ENCODE peak calls at places on chromosomes 12 and 14, in seven cellular contexts. One of them, this sample, is unnamed.

GRCh38 chr12:63918788-63919300 is 74.3 kb downstream of the SRGAP1 start:
- DNase-seq in kidney glomerular epithelial cell: peak; percentile 80
- DNase-seq in amniotic stem cell: peak; percentile 55
- DNase-seq in hepatic stellate cell: peak; percentile 61
- DNase-seq in stimulated activated naive CD8-positive, alpha-beta T cell treated with anti-CD3 and anti-CD28 coated beads, Interleukin-15, Interleukin-2, amounts not matched to agents 100 U/mL and 50 U/mL, for 24 hours: no peak
- DNase-seq in NCI-H146: no peak
- DNase-seq in neural progenitor cell: no peak
- DNase-seq in this sample: peak; percentile 98

GRCh38 chr14:54568821-54569591 is 2.1 kb downstream of the SAMD4A start:
- DNase-seq in kidney glomerular epithelial cell: no peak
- DNase-seq in amniotic stem cell: no peak
- DNase-seq in hepatic stellate cell: peak; percentile 40
- DNase-seq in stimulated activated naive CD8-positive, alpha-beta T cell treated with anti-CD3 and anti-CD28 coated beads, Interleukin-15, Interleukin-2, amounts not matched to agents 100 U/mL and 50 U/mL, for 24 hours: no peak
- DNase-seq in NCI-H146: no peak
- DNase-seq in neural progenitor cell: peak; percentile 26
- DNase-seq in this sample: peak; percentile 52

GRCh38 chr12:91215940-91216454 is 33.4 kb upstream of the DCN start:
- DNase-seq in kidney glomerular epithelial cell: peak; percentile 99
- DNase-seq in amniotic stem cell: no peak
- DNase-seq in hepatic stellate cell: peak; percentile 13
- DNase-seq in stimulated activated naive CD8-positive, alpha-beta T cell treated with anti-CD3 and anti-CD28 coated beads, Interleukin-15, Interleukin-2, amounts not matched to agents 100 U/mL and 50 U/mL, for 24 hours: no peak
- DNase-seq in NCI-H146: no peak
- DNase-seq in neural progenitor cell: no peak
- DNase-seq in this sample: no peak

GRCh38 chr12:124954771-124955170 is 34.2 kb downstream of the DHX37 start:
- DNase-seq in kidney glomerular epithelial cell: no peak
- DNase-seq in amniotic stem cell: no peak
- DNase-seq in hepatic stellate cell: no peak
- DNase-seq in stimulated activated naive CD8-positive, alpha-beta T cell treated with anti-CD3 and anti-CD28 coated beads, Interleukin-15, Interleukin-2, amounts not matched to agents 100 U/mL and 50 U/mL, for 24 hours: no peak
- DNase-seq in NCI-H146: no peak
- DNase-seq in neural progenitor cell: no peak
- DNase-seq in this sample: no peak

GRCh38 chr12:119020377-119021360 is 39.3 kb downstream of the SRRM4 start:
- DNase-seq in kidney glomerular epithelial cell: no peak
- DNase-seq in amniotic stem cell: no peak
- DNase-seq in hepatic stellate cell: no peak
- DNase-seq in stimulated activated naive CD8-positive, alpha-beta T cell treated with anti-CD3 and anti-CD28 coated beads, Interleukin-15, Interleukin-2, amounts not matched to agents 100 U/mL and 50 U/mL, for 24 hours: peak; percentile 22
- DNase-seq in NCI-H146: peak; percentile 6
- DNase-seq in neural progenitor cell: peak; percentile 88
- DNase-seq in this sample: no peak

GRCh38 chr14:55731881-55732498 is 152.0 kb downstream of the KTN1 start:
- DNase-seq in kidney glomerular epithelial cell: no peak
- DNase-seq in amniotic stem cell: no peak
- DNase-seq in hepatic stellate cell: no peak
- DNase-seq in stimulated activated naive CD8-positive, alpha-beta T cell treated with anti-CD3 and anti-CD28 coated beads, Interleukin-15, Interleukin-2, amounts not matched to agents 100 U/mL and 50 U/mL, for 24 hours: peak; percentile 59
- DNase-seq in NCI-H146: peak; percentile 40
- DNase-seq in neural progenitor cell: peak; percentile 48
- DNase-seq in this sample: no peak

GRCh38 chr14:87133073-87133815 is 859.7 kb downstream of the GALC start:
- DNase-seq in kidney glomerular epithelial cell: peak; percentile 87
- DNase-seq in amniotic stem cell: no peak
- DNase-seq in hepatic stellate cell: no peak
- DNase-seq in stimulated activated naive CD8-positive, alpha-beta T cell treated with anti-CD3 and anti-CD28 coated beads, Interleukin-15, Interleukin-2, amounts not matched to agents 100 U/mL and 50 U/mL, for 24 hours: no peak
- DNase-seq in NCI-H146: peak; percentile 7
- DNase-seq in neural progenitor cell: no peak
- DNase-seq in this sample: no peak

GRCh38 chr14:74973003-74973614 is 17.7 kb upstream of the PGF start:
- DNase-seq in kidney glomerular epithelial cell: no peak
- DNase-seq in amniotic stem cell: no peak
- DNase-seq in hepatic stellate cell: peak; percentile 59
- DNase-seq in stimulated activated naive CD8-positive, alpha-beta T cell treated with anti-CD3 and anti-CD28 coated beads, Interleukin-15, Interleukin-2, amounts not matched to agents 100 U/mL and 50 U/mL, for 24 hours: peak; percentile 45
- DNase-seq in NCI-H146: peak; percentile 25
- DNase-seq in neural progenitor cell: no peak
- DNase-seq in this sample: no peak

GRCh38 chr14:95319312-95320075 is at the start of gene CLMN:
- DNase-seq in kidney glomerular epithelial cell: no peak
- DNase-seq in amniotic stem cell: no peak
- DNase-seq in hepatic stellate cell: peak; percentile 24
- DNase-seq in stimulated activated naive CD8-positive, alpha-beta T cell treated with anti-CD3 and anti-CD28 coated beads, Interleukin-15, Interleukin-2, amounts not matched to agents 100 U/mL and 50 U/mL, for 24 hours: peak; percentile 28
- DNase-seq in NCI-H146: peak; percentile 52
- DNase-seq in neural progenitor cell: peak; percentile 85
- DNase-seq in this sample: peak; percentile 48

GRCh38 chr14:68781161-68782021 is 11.5 kb downstream of the ZFP36L1 start:
- DNase-seq in kidney glomerular epithelial cell: no peak
- DNase-seq in amniotic stem cell: no peak
- DNase-seq in hepatic stellate cell: no peak
- DNase-seq in stimulated activated naive CD8-positive, alpha-beta T cell treated with anti-CD3 and anti-CD28 coated beads, Interleukin-15, Interleukin-2, amounts not matched to agents 100 U/mL and 50 U/mL, for 24 hours: peak; percentile 65
- DNase-seq in NCI-H146: no peak
- DNase-seq in neural progenitor cell: no peak
- DNase-seq in this sample: no peak

GRCh38 chr12:78470354-78471195 is 394.0 kb upstream of the SYT1 start:
- DNase-seq in kidney glomerular epithelial cell: peak; percentile 43
- DNase-seq in amniotic stem cell: peak; percentile 63
- DNase-seq in hepatic stellate cell: peak; percentile 2
- DNase-seq in stimulated activated naive CD8-positive, alpha-beta T cell treated with anti-CD3 and anti-CD28 coated beads, Interleukin-15, Interleukin-2, amounts not matched to agents 100 U/mL and 50 U/mL, for 24 hours: no peak
- DNase-seq in NCI-H146: peak; percentile 69
- DNase-seq in neural progenitor cell: peak; percentile 60
- DNase-seq in this sample: peak; percentile 42

GRCh38 chr12:16329594-16329993 is 17.9 kb upstream of the MGST1 start:
- DNase-seq in kidney glomerular epithelial cell: no peak
- DNase-seq in amniotic stem cell: no peak
- DNase-seq in hepatic stellate cell: no peak
- DNase-seq in stimulated activated naive CD8-positive, alpha-beta T cell treated with anti-CD3 and anti-CD28 coated beads, Interleukin-15, Interleukin-2, amounts not matched to agents 100 U/mL and 50 U/mL, for 24 hours: no peak
- DNase-seq in NCI-H146: peak; percentile 49
- DNase-seq in neural progenitor cell: no peak
- DNase-seq in this sample: no peak

GRCh38 chr12:54300732-54301427 is at the start of gene NFE2:
- DNase-seq in kidney glomerular epithelial cell: peak; percentile 47
- DNase-seq in amniotic stem cell: peak; percentile 41
- DNase-seq in hepatic stellate cell: peak; percentile 66
- DNase-seq in stimulated activated naive CD8-positive, alpha-beta T cell treated with anti-CD3 and anti-CD28 coated beads, Interleukin-15, Interleukin-2, amounts not matched to agents 100 U/mL and 50 U/mL, for 24 hours: peak; percentile 47
- DNase-seq in NCI-H146: peak; percentile 80
- DNase-seq in neural progenitor cell: peak; percentile 94
- DNase-seq in this sample: no peak